ENCODE peak calls at places on chromosomes 16 and 17, in ten cellular contexts. One of them, this sample, is unnamed.

GRCh38 chr16:48102083-48103008 is 53.4 kb downstream of the ABCC12 start:
- DNase-seq in colonic mucosa: no peak
- DNase-seq in ascending aorta: no peak
- DNase-seq in neural progenitor cell: no peak
- DNase-seq in brain microvascular endothelial cell: no peak
- DNase-seq in IMR-90: no peak
- DNase-seq in AG10803: no peak
- DNase-seq in omental fat pad: no peak
- DNase-seq in CD4-positive, alpha-beta T cell: no peak
- DNase-seq in transverse colon: no peak
- DNase-seq in this sample: no peak

GRCh38 chr17:42796066-42796758 is 2.3 kb downstream of the COA3 start:
- DNase-seq in colonic mucosa: no peak
- DNase-seq in ascending aorta: no peak
- DNase-seq in neural progenitor cell: no peak
- DNase-seq in brain microvascular endothelial cell: no peak
- DNase-seq in IMR-90: no peak
- DNase-seq in AG10803: no peak
- DNase-seq in omental fat pad: no peak
- DNase-seq in CD4-positive, alpha-beta T cell: no peak
- DNase-seq in transverse colon: no peak
- DNase-seq in this sample: no peak

GRCh38 chr17:81517009-81517338 is 4.4 kb upstream of the ACTG1 start:
- DNase-seq in colonic mucosa: no peak
- DNase-seq in ascending aorta: no peak
- DNase-seq in neural progenitor cell: no peak
- DNase-seq in brain microvascular endothelial cell: no peak
- DNase-seq in IMR-90: no peak
- DNase-seq in AG10803: no peak
- DNase-seq in omental fat pad: no peak
- DNase-seq in CD4-positive, alpha-beta T cell: no peak
- DNase-seq in transverse colon: no peak
- DNase-seq in this sample: no peak

GRCh38 chr17:56934280-56934679 is 20.4 kb upstream of the TRIM25 start:
- DNase-seq in colonic mucosa: no peak
- DNase-seq in ascending aorta: no peak
- DNase-seq in neural progenitor cell: no peak
- DNase-seq in brain microvascular endothelial cell: no peak
- DNase-seq in IMR-90: no peak
- DNase-seq in AG10803: no peak
- DNase-seq in omental fat pad: no peak
- DNase-seq in CD4-positive, alpha-beta T cell: no peak
- DNase-seq in transverse colon: no peak
- DNase-seq in this sample: no peak

GRCh38 chr16:66189951-66190350 is 176.5 kb upstream of the CDH5 start:
- DNase-seq in colonic mucosa: no peak
- DNase-seq in ascending aorta: no peak
- DNase-seq in neural progenitor cell: no peak
- DNase-seq in brain microvascular endothelial cell: peak; percentile 23
- DNase-seq in IMR-90: peak; percentile 92
- DNase-seq in AG10803: peak; percentile 91
- DNase-seq in omental fat pad: no peak
- DNase-seq in CD4-positive, alpha-beta T cell: no peak
- DNase-seq in transverse colon: no peak
- DNase-seq in this sample: no peak

GRCh38 chr16:56916571-56917403 is 15.2 kb upstream of the HERPUD1 start:
- DNase-seq in colonic mucosa: no peak
- DNase-seq in ascending aorta: no peak
- DNase-seq in neural progenitor cell: no peak
- DNase-seq in brain microvascular endothelial cell: no peak
- DNase-seq in IMR-90: no peak
- DNase-seq in AG10803: no peak
- DNase-seq in omental fat pad: no peak
- DNase-seq in CD4-positive, alpha-beta T cell: no peak
- DNase-seq in transverse colon: peak; percentile 52
- DNase-seq in this sample: no peak

GRCh38 chr16:84647830-84648594 is at the start of gene KLHL36:
- DNase-seq in colonic mucosa: peak; percentile 70
- DNase-seq in ascending aorta: peak; percentile 81
- DNase-seq in neural progenitor cell: peak; percentile 52
- DNase-seq in brain microvascular endothelial cell: no peak
- DNase-seq in IMR-90: no peak
- DNase-seq in AG10803: peak; percentile 25
- DNase-seq in omental fat pad: no peak
- DNase-seq in CD4-positive, alpha-beta T cell: peak; percentile 68
- DNase-seq in transverse colon: peak; percentile 63
- DNase-seq in this sample: peak; percentile 38

GRCh38 chr16:367333-367903 is 2.9 kb downstream of the MRPL28 start:
- DNase-seq in colonic mucosa: no peak
- DNase-seq in ascending aorta: no peak
- DNase-seq in neural progenitor cell: no peak
- DNase-seq in brain microvascular endothelial cell: no peak
- DNase-seq in IMR-90: no peak
- DNase-seq in AG10803: no peak
- DNase-seq in omental fat pad: no peak
- DNase-seq in CD4-positive, alpha-beta T cell: no peak
- DNase-seq in transverse colon: no peak
- DNase-seq in this sample: no peak

GRCh38 chr17:20010099-20010863 is 1.1 kb downstream of the SPECC1 start:
- DNase-seq in colonic mucosa: peak; percentile 31
- DNase-seq in ascending aorta: peak; percentile 70
- DNase-seq in neural progenitor cell: peak; percentile 58
- DNase-seq in brain microvascular endothelial cell: peak; percentile 14
- DNase-seq in IMR-90: peak; percentile 61
- DNase-seq in AG10803: peak; percentile 66
- DNase-seq in omental fat pad: no peak
- DNase-seq in CD4-positive, alpha-beta T cell: no peak
- DNase-seq in transverse colon: peak; percentile 20
- DNase-seq in this sample: no peak

GRCh38 chr16:30087181-30087898 is 4.4 kb downstream of the TBX6 start:
- DNase-seq in colonic mucosa: no peak
- DNase-seq in ascending aorta: no peak
- DNase-seq in neural progenitor cell: no peak
- DNase-seq in brain microvascular endothelial cell: no peak
- DNase-seq in IMR-90: no peak
- DNase-seq in AG10803: no peak
- DNase-seq in omental fat pad: no peak
- DNase-seq in CD4-positive, alpha-beta T cell: no peak
- DNase-seq in transverse colon: no peak
- DNase-seq in this sample: no peak

GRCh38 chr17:63998721-63999679 is 849 bp downstream of the PRR29 start:
- DNase-seq in colonic mucosa: no peak
- DNase-seq in ascending aorta: peak; percentile 53
- DNase-seq in neural progenitor cell: peak; percentile 31
- DNase-seq in brain microvascular endothelial cell: no peak
- DNase-seq in IMR-90: no peak
- DNase-seq in AG10803: no peak
- DNase-seq in omental fat pad: peak; percentile 19
- DNase-seq in CD4-positive, alpha-beta T cell: peak; percentile 10
- DNase-seq in transverse colon: no peak
- DNase-seq in this sample: no peak

GRCh38 chr17:81941484-81942166 is 4.5 kb upstream of the PYCR1 start:
- DNase-seq in colonic mucosa: no peak
- DNase-seq in ascending aorta: no peak
- DNase-seq in neural progenitor cell: peak; percentile 62
- DNase-seq in brain microvascular endothelial cell: no peak
- DNase-seq in IMR-90: no peak
- DNase-seq in AG10803: no peak
- DNase-seq in omental fat pad: no peak
- DNase-seq in CD4-positive, alpha-beta T cell: no peak
- DNase-seq in transverse colon: no peak
- DNase-seq in this sample: no peak

GRCh38 chr17:37667039-37667438 is 23.8 kb upstream of the DDX52 start:
- DNase-seq in colonic mucosa: no peak
- DNase-seq in ascending aorta: no peak
- DNase-seq in neural progenitor cell: no peak
- DNase-seq in brain microvascular endothelial cell: no peak
- DNase-seq in IMR-90: no peak
- DNase-seq in AG10803: no peak
- DNase-seq in omental fat pad: no peak
- DNase-seq in CD4-positive, alpha-beta T cell: no peak
- DNase-seq in transverse colon: no peak
- DNase-seq in this sample: no peak

GRCh38 chr17:76538281-76538931 is 897 bp upstream of the CYGB start:
- DNase-seq in colonic mucosa: no peak
- DNase-seq in ascending aorta: no peak
- DNase-seq in neural progenitor cell: peak; percentile 64
- DNase-seq in brain microvascular endothelial cell: no peak
- DNase-seq in IMR-90: no peak
- DNase-seq in AG10803: no peak
- DNase-seq in omental fat pad: no peak
- DNase-seq in CD4-positive, alpha-beta T cell: no peak
- DNase-seq in transverse colon: no peak
- DNase-seq in this sample: no peak

GRCh38 chr16:68399456-68399855 is 48.9 kb downstream of the SMPD3 start:
- DNase-seq in colonic mucosa: no peak
- DNase-seq in ascending aorta: no peak
- DNase-seq in neural progenitor cell: no peak
- DNase-seq in brain microvascular endothelial cell: no peak
- DNase-seq in IMR-90: peak; percentile 2
- DNase-seq in AG10803: peak; percentile 18
- DNase-seq in omental fat pad: no peak
- DNase-seq in CD4-positive, alpha-beta T cell: no peak
- DNase-seq in transverse colon: no peak
- DNase-seq in this sample: no peak

GRCh38 chr16:87271256-87271655 is 45.9 kb downstream of the C16orf95 start:
- DNase-seq in colonic mucosa: no peak
- DNase-seq in ascending aorta: no peak
- DNase-seq in neural progenitor cell: no peak
- DNase-seq in brain microvascular endothelial cell: no peak
- DNase-seq in IMR-90: no peak
- DNase-seq in AG10803: no peak
- DNase-seq in omental fat pad: no peak
- DNase-seq in CD4-positive, alpha-beta T cell: no peak
- DNase-seq in transverse colon: no peak
- DNase-seq in this sample: no peak

GRCh38 chr17:42639484-42640474 is 19.3 kb upstream of the TUBG2 start:
- DNase-seq in colonic mucosa: no peak
- DNase-seq in ascending aorta: no peak
- DNase-seq in neural progenitor cell: no peak
- DNase-seq in brain microvascular endothelial cell: no peak
- DNase-seq in IMR-90: no peak
- DNase-seq in AG10803: no peak
- DNase-seq in omental fat pad: no peak
- DNase-seq in CD4-positive, alpha-beta T cell: no peak
- DNase-seq in transverse colon: no peak
- DNase-seq in this sample: no peak

GRCh38 chr16:10947211-10947787 is 2.9 kb downstream of the CLEC16A start:
- DNase-seq in colonic mucosa: no peak
- DNase-seq in ascending aorta: no peak
- DNase-seq in neural progenitor cell: no peak
- DNase-seq in brain microvascular endothelial cell: no peak
- DNase-seq in IMR-90: no peak
- DNase-seq in AG10803: no peak
- DNase-seq in omental fat pad: no peak
- DNase-seq in CD4-positive, alpha-beta T cell: no peak
- DNase-seq in transverse colon: no peak
- DNase-seq in this sample: no peak
- TF ChIP-seq CTCF in colonic mucosa: no peak
- TF ChIP-seq CTCF in ascending aorta: no peak
- TF ChIP-seq CTCF in neural progenitor cell: no peak
- TF ChIP-seq CTCF in brain microvascular endothelial cell: no peak
- TF ChIP-seq CTCF in IMR-90: no peak
- TF ChIP-seq CTCF in AG10803: no peak
- TF ChIP-seq CTCF in omental fat pad: no peak
- TF ChIP-seq CTCF in CD4-positive, alpha-beta T cell: no peak
- TF ChIP-seq CTCF in transverse colon: no peak
- TF ChIP-seq CTCF in this sample: no peak

GRCh38 chr16:81713295-81713772 is 65.8 kb upstream of the PLCG2 start:
- DNase-seq in colonic mucosa: no peak
- DNase-seq in ascending aorta: no peak
- DNase-seq in neural progenitor cell: no peak
- DNase-seq in brain microvascular endothelial cell: no peak
- DNase-seq in IMR-90: no peak
- DNase-seq in AG10803: no peak
- DNase-seq in omental fat pad: no peak
- DNase-seq in CD4-positive, alpha-beta T cell: no peak
- DNase-seq in transverse colon: no peak
- DNase-seq in this sample: no peak
- TF ChIP-seq CTCF in colonic mucosa: no peak
- TF ChIP-seq CTCF in ascending aorta: no peak
- TF ChIP-seq CTCF in neural progenitor cell: no peak
- TF ChIP-seq CTCF in brain microvascular endothelial cell: peak; percentile 2
- TF ChIP-seq CTCF in IMR-90: no peak
- TF ChIP-seq CTCF in AG10803: no peak
- TF ChIP-seq CTCF in omental fat pad: no peak
- TF ChIP-seq CTCF in CD4-positive, alpha-beta T cell: no peak
- TF ChIP-seq CTCF in transverse colon: no peak
- TF ChIP-seq CTCF in this sample: no peak

DNA sequence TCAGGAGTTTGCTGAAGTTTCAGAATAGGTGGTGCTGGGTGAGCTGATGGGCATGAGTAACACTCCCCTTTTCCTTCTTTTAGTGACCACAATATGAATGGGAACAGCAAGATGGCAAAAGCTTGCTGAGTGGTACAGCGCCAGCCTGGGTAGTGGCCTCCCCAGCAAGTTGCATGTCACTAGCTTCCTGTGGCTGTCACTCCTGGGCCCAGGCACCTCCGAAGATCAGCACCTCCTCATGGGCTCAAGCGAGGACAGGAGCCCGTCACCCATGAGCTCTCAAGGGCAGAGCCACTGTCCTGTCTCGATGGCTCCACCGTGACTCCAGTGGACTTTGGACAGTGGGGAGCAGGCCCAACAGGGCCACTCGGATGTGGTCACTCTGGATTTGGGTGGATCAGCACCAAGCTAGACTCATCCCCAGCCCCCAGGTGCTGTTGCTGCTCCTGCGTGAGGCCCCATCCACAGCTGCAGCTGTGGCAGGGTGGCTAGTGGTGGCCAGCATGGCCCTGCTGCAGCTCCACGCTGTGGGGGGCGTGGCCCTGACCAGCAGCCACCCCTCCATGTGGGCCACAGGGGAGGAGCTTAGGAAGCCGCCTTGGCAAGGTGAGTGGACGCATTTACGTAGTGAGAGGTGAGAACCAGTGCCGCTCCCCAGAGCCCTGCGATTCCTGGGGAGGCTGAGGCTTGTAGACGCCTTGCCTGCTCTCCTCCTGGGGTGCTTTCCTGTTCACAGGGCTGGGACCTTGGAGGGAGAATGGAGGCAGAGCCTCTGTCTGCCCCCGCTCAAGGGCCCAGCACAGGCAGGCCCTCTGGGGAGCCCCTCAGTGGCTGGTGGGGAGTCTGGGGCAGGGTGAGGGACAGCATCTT is 13.6 kb upstream of the DNASE1 start:
- DNase-seq in colonic mucosa: no peak
- DNase-seq in ascending aorta: peak; percentile 43
- DNase-seq in neural progenitor cell: no peak
- DNase-seq in brain microvascular endothelial cell: no peak
- DNase-seq in IMR-90: no peak
- DNase-seq in AG10803: no peak
- DNase-seq in omental fat pad: no peak
- DNase-seq in CD4-positive, alpha-beta T cell: no peak
- DNase-seq in transverse colon: no peak
- DNase-seq in this sample: no peak
- TF ChIP-seq CTCF in colonic mucosa: no peak
- TF ChIP-seq CTCF in ascending aorta: no peak
- TF ChIP-seq CTCF in neural progenitor cell: no peak
- TF ChIP-seq CTCF in brain microvascular endothelial cell: no peak
- TF ChIP-seq CTCF in IMR-90: no peak
- TF ChIP-seq CTCF in AG10803: no peak
- TF ChIP-seq CTCF in omental fat pad: no peak
- TF ChIP-seq CTCF in CD4-positive, alpha-beta T cell: no peak
- TF ChIP-seq CTCF in transverse colon: no peak
- TF ChIP-seq CTCF in this sample: no peak

GRCh38 chr17:35981908-35982330 is 622 bp upstream of the CCL16 start:
- DNase-seq in colonic mucosa: no peak
- DNase-seq in ascending aorta: no peak
- DNase-seq in neural progenitor cell: peak; percentile 27
- DNase-seq in brain microvascular endothelial cell: no peak
- DNase-seq in IMR-90: no peak
- DNase-seq in AG10803: no peak
- DNase-seq in omental fat pad: no peak
- DNase-seq in CD4-positive, alpha-beta T cell: no peak
- DNase-seq in transverse colon: peak; percentile 28
- DNase-seq in this sample: no peak
- TF ChIP-seq CTCF in colonic mucosa: no peak
- TF ChIP-seq CTCF in ascending aorta: no peak
- TF ChIP-seq CTCF in neural progenitor cell: peak; percentile 41
- TF ChIP-seq CTCF in brain microvascular endothelial cell: no peak
- TF ChIP-seq CTCF in IMR-90: no peak
- TF ChIP-seq CTCF in AG10803: no peak
- TF ChIP-seq CTCF in omental fat pad: no peak
- TF ChIP-seq CTCF in CD4-positive, alpha-beta T cell: no peak
- TF ChIP-seq CTCF in transverse colon: peak; percentile 6
- TF ChIP-seq CTCF in this sample: peak; percentile 53

This sample was measured in progenitor cell of endocrine pancreas.